ENCODE peak calls at places on chromosomes 4 and X, in seven cellular contexts. M, S, U, G, K, R and A are unnamed samples. For H3K4me1, the result is how much of the 10 kb centered on the place peaks cover.

GRCh38 chr4:141415651-141416050 is 195.0 kb downstream of the ZNF330 start:
- DNase-seq in M (no peak), S (no peak), U (no peak), G (no peak), K (no peak), R (peak), A (no peak)

GRCh38 chr4:125187621-125188176 is 127.1 kb upstream of the FAT4 start:
- DNase-seq in M (peak), S (no peak), U (no peak), G (no peak), K (no peak), R (peak), A (no peak)

GRCh38 chr4:111883557-111883999 is 261.7 kb upstream of the FAM241A start:
- DNase-seq in M (no peak), S (no peak), U (no peak), G (no peak), K (no peak), R (no peak), A (no peak)

GRCh38 chrX:18885317-18886004 is 98.5 kb downstream of the PHKA2 start:
- DNase-seq in M (no peak), S (no peak), U (no peak), G (no peak), K (peak), R (peak), A (no peak)

GRCh38 chr4:150305995-150306394 is 227.8 kb downstream of the DCLK2 start:
- DNase-seq in M (no peak), S (no peak), U (no peak), G (no peak), K (no peak), R (peak), A (no peak)

GRCh38 chr4:185328586-185328985 is 67.1 kb downstream of the LRP2BP start:
- DNase-seq in M (no peak), S (no peak), U (no peak), G (no peak), K (no peak), R (no peak), A (no peak)

GRCh38 chr4:32789026-32789608 is 2068.9 kb downstream of the PCDH7 start:
- DNase-seq in M (no peak), S (no peak), U (no peak), G (no peak), K (no peak), R (no peak), A (no peak)

GRCh38 chr4:129064717-129065116 is 28.6 kb downstream of the SCLT1 start:
- DNase-seq in M (no peak), S (no peak), U (no peak), G (no peak), K (no peak), R (peak), A (no peak)

GRCh38 chr4:37936889-37937498 is 23.2 kb upstream of the PTTG2 start:
- DNase-seq in M (peak), S (no peak), U (no peak), G (peak), K (no peak), R (no peak), A (no peak)

GRCh38 chr4:99634742-99635360 is 22.8 kb downstream of the C4orf54 start:
- DNase-seq in M (no peak), S (no peak), U (no peak), G (no peak), K (no peak), R (no peak), A (no peak)

GRCh38 chr4:76659103-76659490 is 224.1 kb downstream of the SHROOM3 start:
- DNase-seq in M (no peak), S (no peak), U (no peak), G (no peak), K (no peak), R (peak), A (no peak)

GRCh38 chr4:39062499-39062898 is 467 bp downstream of the KLHL5 start:
- DNase-seq in M (no peak), S (no peak), U (no peak), G (no peak), K (no peak), R (no peak), A (no peak)

GRCh38 chrX:11899091-11899490 is 141.1 kb downstream of the MSL3 start:
- DNase-seq in M (no peak), S (no peak), U (peak), G (no peak), K (no peak), R (no peak), A (no peak)

GRCh38 chr4:81571105-81571504 is 99.4 kb upstream of the RASGEF1B start:
- DNase-seq in M (no peak), S (no peak), U (no peak), G (no peak), K (no peak), R (no peak), A (no peak)

GRCh38 chr4:78616046-78616498 is 64.5 kb downstream of the ANXA3 start:
- DNase-seq in M (no peak), S (no peak), U (no peak), G (no peak), K (no peak), R (peak), A (no peak)

GRCh38 chrX:55796496-55796895 is 78.9 kb downstream of the RRAGB start:
- DNase-seq in M (no peak), S (no peak), U (no peak), G (no peak), K (no peak), R (no peak), A (no peak)

GRCh38 chrX:11504234-11504633 is 161.5 kb downstream of the ARHGAP6 start:
- DNase-seq in M (no peak), S (no peak), U (peak), G (no peak), K (no peak), R (no peak), A (no peak)

DNA sequence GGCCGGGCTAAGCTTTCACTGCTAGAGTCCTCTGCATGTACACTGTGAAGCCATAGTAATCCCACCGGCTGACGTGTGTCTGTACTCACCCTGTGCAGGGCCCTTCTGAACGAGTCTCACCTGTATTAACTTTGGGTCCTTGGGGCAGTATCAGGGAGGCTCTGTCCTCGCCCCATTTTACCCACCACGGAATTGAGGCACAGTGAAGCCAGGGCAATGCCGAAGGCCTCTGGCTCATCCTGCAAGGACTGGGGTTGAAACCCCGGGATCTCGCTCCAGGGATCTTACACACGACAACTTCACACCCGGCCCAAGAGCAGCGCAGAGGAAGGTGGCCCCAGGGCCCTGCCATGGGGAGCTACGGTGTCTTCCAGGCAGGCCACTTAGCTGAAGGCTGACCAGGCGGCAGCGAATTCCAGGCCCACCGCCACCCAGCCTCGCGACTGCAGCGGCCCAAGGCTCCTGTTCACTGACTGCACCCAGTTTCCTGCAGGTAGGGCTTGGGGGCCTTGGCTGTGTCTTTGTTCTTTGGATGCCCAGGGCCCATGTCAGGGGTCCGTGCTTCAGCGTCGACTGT is 75.5 kb upstream of the ADRA2C start:
- DNase-seq in M (no peak), S (peak), U (no peak), G (no peak), K (no peak), R (no peak), A (no peak)
- TF ChIP-seq POLR2A in M (no peak), S (no peak), U (no peak), G (no peak), K (no peak), R (no peak), A (no peak)

DNA sequence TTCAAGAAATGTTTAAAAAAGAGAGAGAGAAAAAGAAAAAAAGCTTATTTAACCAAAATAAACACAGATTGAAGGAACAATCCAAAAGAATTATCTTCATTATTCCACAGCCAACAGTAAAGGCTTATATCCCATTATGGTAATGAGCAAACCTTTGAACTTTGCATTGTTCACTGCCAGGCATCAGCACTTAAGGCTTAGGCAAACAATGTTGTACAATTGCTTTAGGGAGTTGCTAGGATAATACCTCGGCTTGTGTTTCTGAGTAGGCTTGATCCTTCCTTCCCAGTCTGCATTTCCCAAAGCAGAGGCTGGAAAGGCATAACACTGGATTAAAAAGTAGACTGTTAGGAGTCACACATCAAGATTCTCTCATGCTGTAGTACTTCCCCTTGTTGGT is 352.7 kb upstream of the IGFBP7 start:
- DNase-seq in M (no peak), S (no peak), U (no peak), G (no peak), K (no peak), R (no peak), A (peak)
- H3K4me1 ChIP-seq in M (under half), S (under half), U (under half), G (under half), K (under half), R (under half), A (under half)

DNA sequence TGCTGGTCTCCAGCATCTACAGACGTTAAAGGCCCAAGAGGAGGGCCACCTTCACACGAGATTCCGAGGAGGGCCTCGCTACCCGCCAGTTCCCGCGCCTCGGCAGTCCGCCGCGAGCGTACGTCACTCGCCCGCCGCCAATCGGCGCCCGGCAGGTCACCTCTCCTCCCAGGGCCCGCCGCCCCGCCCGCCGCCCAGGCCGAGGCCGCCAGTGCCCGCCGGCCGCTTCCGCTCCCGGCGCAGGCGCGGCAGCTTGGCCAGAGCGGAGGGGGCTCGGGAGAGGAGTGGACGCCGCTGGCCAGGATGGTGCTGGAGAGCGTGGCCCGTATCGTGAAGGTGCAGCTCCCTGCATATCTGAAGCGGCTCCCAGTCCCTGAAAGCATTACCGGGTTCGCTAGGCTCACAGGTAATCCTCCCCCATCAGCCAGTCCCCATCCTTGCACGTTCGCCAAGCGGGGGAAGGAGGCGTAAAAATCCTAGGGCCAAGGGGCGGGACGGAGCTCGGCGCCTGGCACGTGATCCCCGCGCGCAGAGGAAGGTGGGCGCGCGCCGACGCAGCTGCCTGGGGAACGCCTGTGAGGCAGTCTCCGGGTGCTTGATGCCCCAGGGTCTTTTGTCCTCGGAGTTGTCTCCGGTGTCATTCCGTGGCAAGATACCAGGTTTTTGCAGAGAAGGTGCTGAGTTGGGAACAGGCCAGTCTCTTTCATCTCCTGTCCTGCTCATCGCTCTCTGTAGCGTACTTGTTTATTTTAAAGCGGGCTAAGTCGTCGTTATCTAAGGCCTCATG is at the start of gene CISD2:
- DNase-seq in M (peak), S (peak), U (peak), G (peak), K (peak), R (peak), A (peak)
- TF ChIP-seq POLR2A in M (peak), S (peak), U (peak), G (peak), K (peak), R (peak), A (peak)

DNA sequence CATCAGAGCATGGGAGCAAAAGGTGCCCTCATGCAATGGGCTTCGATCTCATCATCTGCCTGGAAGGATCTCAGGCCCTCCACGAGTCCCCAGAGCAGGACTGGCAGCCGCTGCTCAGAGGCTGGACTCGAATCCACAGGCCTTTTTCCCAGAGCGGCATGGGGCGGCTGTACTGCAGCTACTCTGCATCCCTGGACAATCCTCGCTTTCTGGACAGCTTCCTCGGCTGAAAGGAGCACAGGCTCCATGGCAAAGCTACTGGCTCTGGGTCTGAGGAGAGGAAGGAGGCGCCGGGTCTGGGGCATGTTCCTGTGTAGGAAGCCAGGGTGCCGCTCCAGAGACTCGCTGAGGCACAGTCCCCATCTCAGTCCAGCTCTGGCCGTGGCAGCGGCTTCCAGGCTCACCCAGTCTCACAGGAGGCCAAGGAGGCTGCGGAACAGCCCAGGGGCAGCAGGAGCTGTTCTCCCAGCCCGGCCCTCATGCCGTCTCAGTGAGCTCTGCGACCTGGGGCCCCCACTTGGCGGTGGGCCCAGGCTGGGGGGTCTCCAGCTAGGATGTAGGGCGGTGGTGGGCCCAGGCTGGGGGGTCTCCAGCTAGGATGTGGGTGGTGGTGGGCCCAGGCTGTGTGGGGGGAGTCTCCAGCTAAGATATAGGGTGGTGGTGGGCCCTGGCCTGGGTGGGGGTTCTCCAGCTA is 2.7 kb upstream of the SPON2 start:
- DNase-seq in M (no peak), S (peak), U (no peak), G (no peak), K (no peak), R (no peak), A (no peak)
- H3K4me1 ChIP-seq in M (under half), S (under half), U (under half), G (half or more), K (under half), R (under half), A (under half)